ENCODE peak calls at places on chromosomes 4 and X, in ten cellular contexts. L, H, T, X, K, A, E, M, D and P are unnamed samples. For H3K36me3, the result is how much of the 10 kb centered on the place peaks cover.

GRCh38 chr4:20251061-20251795 is 477 bp upstream of the SLIT2 start:
- DNase-seq in L (no peak), H (no peak), T (no peak), X (no peak), K (no peak), A (no peak), E (no peak), M (no peak), D (no peak), P (no peak)

GRCh38 chr4:83320548-83320947 is 14.1 kb downstream of the HPSE start:
- DNase-seq in L (no peak), H (peak), T (no peak), X (no peak), K (peak), A (no peak), E (peak), M (no peak), D (no peak), P (no peak)

GRCh38 chr4:27357283-27357682 is 496.6 kb downstream of the STIM2 start:
- DNase-seq in L (no peak), H (no peak), T (no peak), X (no peak), K (no peak), A (peak), E (no peak), M (no peak), D (peak), P (no peak)

GRCh38 chrX:70421618-70422017 is 1.5 kb upstream of the GDPD2 start:
- DNase-seq in L (no peak), H (no peak), T (no peak), X (no peak), K (no peak), A (no peak), E (no peak), M (no peak), D (peak), P (no peak)

GRCh38 chr4:71270901-71271300 is 67.9 kb upstream of the SLC4A4 start:
- DNase-seq in L (peak), H (no peak), T (peak), X (peak), K (no peak), A (peak), E (no peak), M (peak), D (peak), P (peak)

GRCh38 chr4:121360496-121360895 is 20.3 kb downstream of the QRFPR start:
- DNase-seq in L (no peak), H (no peak), T (no peak), X (no peak), K (no peak), A (no peak), E (no peak), M (no peak), D (no peak), P (no peak)

GRCh38 chr4:107930821-107931774 is at the start of gene CYP2U1:
- DNase-seq in L (peak), H (peak), T (peak), X (peak), K (peak), A (peak), E (peak), M (peak), D (peak), P (peak)

GRCh38 chr4:78204176-78204575 is 147.1 kb downstream of the FRAS1 start:
- DNase-seq in L (no peak), H (no peak), T (no peak), X (no peak), K (no peak), A (no peak), E (no peak), M (no peak), D (no peak), P (no peak)

GRCh38 chr4:80006935-80007744 is 65.9 kb downstream of the ANTXR2 start:
- DNase-seq in L (peak), H (no peak), T (no peak), X (peak), K (no peak), A (no peak), E (no peak), M (peak), D (peak), P (no peak)

DNA sequence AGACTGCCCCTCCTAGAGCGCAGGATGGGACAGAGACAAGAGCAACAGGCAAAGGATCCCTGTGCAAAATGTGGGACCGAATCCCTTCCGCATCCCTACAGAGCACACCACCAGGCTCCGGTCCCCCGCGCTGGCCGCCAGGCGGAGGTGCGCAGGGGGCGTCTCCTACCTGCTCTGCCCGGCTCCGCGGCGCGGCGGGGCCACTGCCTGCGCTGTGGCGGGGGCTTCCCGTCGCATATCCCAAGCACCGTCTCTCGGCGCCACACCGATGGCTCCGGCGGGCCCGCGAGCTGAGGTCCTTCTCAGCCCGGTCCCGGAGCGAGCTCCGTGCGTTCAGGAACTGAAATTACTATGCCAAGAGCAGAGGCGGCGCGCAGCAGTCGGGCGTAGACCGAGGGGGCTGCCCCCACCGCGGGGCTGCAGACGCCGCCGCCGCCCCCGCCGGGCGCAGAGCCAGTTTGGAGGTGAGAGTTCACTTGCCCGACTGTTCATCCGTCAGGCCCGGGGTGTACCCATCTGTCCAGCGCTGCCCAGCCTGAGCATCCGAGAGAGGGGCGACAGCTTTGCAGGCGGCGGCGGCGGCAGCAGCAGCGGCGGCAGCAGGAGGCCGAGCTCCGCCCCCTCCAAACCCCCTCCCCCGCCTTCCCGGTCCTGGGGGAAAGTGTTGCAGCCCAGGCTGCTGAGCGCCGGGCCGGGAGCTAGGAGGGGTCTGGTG is at the start of gene GPRIN3:
- DNase-seq in L (peak), H (peak), T (peak), X (no peak), K (peak), A (peak), E (peak), M (peak), D (peak), P (peak)
- H3K4me3 ChIP-seq in L (peak), H (peak), T (peak), X (peak), K (peak), A (peak), E (peak), M (peak), D (peak), P (peak)

DNA sequence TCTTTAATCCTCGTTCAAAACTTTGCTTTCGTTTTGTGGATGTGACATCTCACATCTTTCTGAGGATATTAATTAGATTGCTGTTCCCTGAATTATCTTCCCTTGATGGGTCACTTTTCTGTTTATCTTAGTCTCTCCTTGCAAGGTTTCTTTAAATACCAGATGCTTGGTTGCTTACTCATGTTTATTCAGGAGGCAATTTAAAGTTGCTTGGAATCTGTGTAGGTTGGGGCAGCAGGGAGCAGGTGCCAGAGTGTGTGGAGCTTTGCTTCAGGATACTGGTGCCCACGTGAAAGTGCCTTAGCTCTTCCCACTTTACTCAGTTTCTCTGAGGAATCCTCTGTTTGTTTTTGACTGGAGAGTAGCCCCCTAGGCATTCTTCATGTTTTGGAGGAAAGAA is 24.0 kb downstream of the ANAPC4 start:
- DNase-seq in L (no peak), H (no peak), T (no peak), X (no peak), K (no peak), A (no peak), E (no peak), M (no peak), D (peak), P (no peak)
- H3K36me3 ChIP-seq in L (under half), H (half or more), T (under half), X (under half), K (half or more), A (under half), E (half or more), M (under half), D (under half), P (under half)

GRCh38 chr4:4866833-4867744 is 7.6 kb downstream of the MSX1 start:
- DNase-seq in L (no peak), H (no peak), T (no peak), X (no peak), K (peak), A (peak), E (peak), M (no peak), D (peak), P (no peak)

GRCh38 chr4:4866124-4866832 is 6.8 kb downstream of the MSX1 start:
- DNase-seq in L (no peak), H (no peak), T (no peak), X (no peak), K (no peak), A (peak), E (no peak), M (no peak), D (peak), P (no peak)

GRCh38 chr4:4864443-4864939 is 5.0 kb downstream of the MSX1 start:
- DNase-seq in L (no peak), H (no peak), T (no peak), X (no peak), K (no peak), A (no peak), E (no peak), M (no peak), D (no peak), P (no peak)

GRCh38 chr4:4865705-4866123 is 6.2 kb downstream of the MSX1 start:
- DNase-seq in L (no peak), H (no peak), T (no peak), X (no peak), K (no peak), A (no peak), E (no peak), M (no peak), D (no peak), P (no peak)

GRCh38 chr4:4864940-4865704 is 5.7 kb downstream of the MSX1 start:
- DNase-seq in L (no peak), H (no peak), T (no peak), X (no peak), K (no peak), A (peak), E (no peak), M (no peak), D (peak), P (no peak)
- H3K4me3 ChIP-seq in L (no peak), H (no peak), T (no peak), X (no peak), K (no peak), A (peak), E (no peak), M (no peak), D (no peak), P (no peak)

GRCh38 chrX:24002167-24002566 is 24.8 kb downstream of the KLHL15 start:
- DNase-seq in L (no peak), H (no peak), T (no peak), X (no peak), K (no peak), A (no peak), E (no peak), M (no peak), D (no peak), P (no peak)
- H3K36me3 ChIP-seq in L (under half), H (under half), T (under half), X (under half), K (under half), A (under half), E (under half), M (under half), D (under half), P (under half)

GRCh38 chr4:152501846-152502536 is 33.9 kb downstream of the FBXW7 start:
- DNase-seq in L (no peak), H (no peak), T (no peak), X (no peak), K (no peak), A (no peak), E (no peak), M (no peak), D (no peak), P (no peak)
- H3K4me3 ChIP-seq in L (no peak), H (no peak), T (no peak), X (no peak), K (no peak), A (no peak), E (no peak), M (no peak), D (no peak), P (no peak)

DNA sequence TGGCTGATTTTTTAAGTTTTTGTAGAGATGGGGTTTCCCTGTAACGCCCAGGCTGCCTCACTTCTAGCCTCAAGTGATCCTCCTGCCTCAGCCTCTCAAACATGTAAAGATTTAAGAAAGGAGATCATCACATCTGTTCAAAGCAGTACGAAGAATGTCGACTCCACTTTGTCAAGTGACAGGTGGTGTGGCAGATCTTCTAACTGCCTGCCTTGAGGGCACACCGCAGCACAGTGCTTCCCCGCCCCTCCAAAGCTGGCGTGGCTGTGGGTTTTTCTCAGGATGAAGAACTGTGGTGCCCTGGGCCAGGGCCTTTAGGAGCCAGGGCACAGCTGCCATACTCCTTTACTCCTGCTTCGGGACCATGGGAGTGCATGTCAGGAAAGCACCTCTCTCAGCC is 43.3 kb upstream of the MTNR1A start:
- DNase-seq in L (no peak), H (no peak), T (no peak), X (no peak), K (no peak), A (no peak), E (no peak), M (no peak), D (no peak), P (no peak)
- H3K36me3 ChIP-seq in L (under half), H (half or more), T (under half), X (half or more), K (under half), A (half or more), E (half or more), M (under half), D (under half), P (under half)